ENCODE peak calls at places on chromosomes 2 and 18, in ten cellular contexts. S is stimulated activated CD8-positive, alpha-beta memory T cell treated with anti-CD3 and anti-CD28 coated beads, Interleukin-15, amount 100 ng/mL, for 1 hour; C is erythroblast; E is NT2/D1; X is T47D; M is effector memory CD4-positive, alpha-beta T cell; N is T-helper 1 cell; Z is WERI-Rb-1; D is NCI-H774; U is hepatocyte. O is an unnamed sample.

GRCh38 chr2:23563673-23564617 is 179.0 kb downstream of the KLHL29 start:
- DNase-seq in X (no peak), S (no peak), D (no peak), C (no peak), M (no peak), N (no peak), E (no peak), U (no peak), Z (no peak), O (no peak)

GRCh38 chr2:238947243-238947760 is 99.4 kb downstream of the TWIST2 start:
- DNase-seq in D (no peak), C (no peak), Z (no peak), X (no peak), E (no peak), M (no peak), N (no peak), S (no peak), U (no peak), O (no peak)

GRCh38 chr2:213627054-213627710 is 342.9 kb downstream of the SPAG16 start:
- DNase-seq in N (no peak), X (no peak), Z (no peak), M (no peak), E (no peak), S (no peak), C (no peak), D (no peak), U (peak), O (no peak)

GRCh38 chr2:165674780-165675179 is 119.3 kb downstream of the GALNT3 start:
- DNase-seq in Z (no peak), D (no peak), S (no peak), U (no peak), N (no peak), X (no peak), M (no peak), E (no peak), C (no peak), O (no peak)

GRCh38 chr2:165348441-165348840 is 109.2 kb downstream of the SCN2A start:
- DNase-seq in N (no peak), U (no peak), M (no peak), X (no peak), C (no peak), E (no peak), D (no peak), Z (no peak), S (no peak), O (no peak)

GRCh38 chr2:171625013-171625412 is 62.3 kb upstream of the DYNC1I2 start:
- DNase-seq in C (no peak), U (no peak), S (no peak), D (no peak), N (no peak), M (no peak), Z (no peak), E (no peak), X (no peak), O (no peak)

GRCh38 chr2:33081691-33082090 is 134.9 kb downstream of the LTBP1 start:
- DNase-seq in Z (no peak), E (no peak), U (no peak), S (no peak), X (no peak), N (no peak), C (no peak), M (no peak), D (no peak), O (no peak)

GRCh38 chr2:134145519-134145918 is 108.4 kb upstream of the MGAT5 start:
- DNase-seq in U (no peak), S (no peak), D (no peak), M (no peak), E (no peak), X (no peak), Z (no peak), N (no peak), C (no peak), O (no peak)

GRCh38 chr2:233063269-233063975 is 3.3 kb downstream of the INPP5D start:
- DNase-seq in D (no peak), S (no peak), N (no peak), Z (peak), C (peak), X (no peak), E (no peak), M (no peak), U (no peak), O (no peak)

GRCh38 chr2:128790541-128790944 is 471.9 kb upstream of the HS6ST1 start:
- DNase-seq in E (no peak), Z (no peak), M (no peak), X (no peak), S (no peak), U (no peak), N (no peak), D (no peak), C (no peak), O (no peak)

GRCh38 chr2:232893834-232894233 is 23.8 kb downstream of the SNORC start:
- DNase-seq in E (no peak), C (no peak), N (no peak), U (peak), D (no peak), S (no peak), X (no peak), M (no peak), Z (no peak), O (no peak)

GRCh38 chr2:74147729-74148456 is at the start of gene BOLA3:
- DNase-seq in S (peak), C (peak), U (peak), M (peak), E (peak), N (peak), Z (peak), D (peak), X (peak), O (peak)

GRCh38 chr2:200414367-200414766 is 95.5 kb downstream of the KCTD18 start:
- DNase-seq in U (no peak), D (no peak), E (no peak), X (no peak), S (no peak), C (no peak), Z (no peak), M (no peak), N (no peak), O (no peak)

GRCh38 chr18:60350975-60351374 is 21.6 kb downstream of the MC4R start:
- DNase-seq in X (no peak), Z (no peak), U (no peak), N (no peak), M (no peak), E (no peak), D (no peak), S (no peak), C (no peak), O (no peak)

GRCh38 chr18:64809801-64810200 is 660.9 kb upstream of the LINC00305 start:
- DNase-seq in D (no peak), Z (no peak), N (no peak), S (no peak), E (no peak), X (no peak), C (no peak), U (no peak), M (no peak), O (no peak)

GRCh38 chr2:161708350-161708974 is 84.2 kb downstream of the SLC4A10 start:
- DNase-seq in N (no peak), E (no peak), Z (no peak), D (no peak), X (no peak), S (no peak), U (no peak), M (no peak), C (no peak), O (no peak)

GRCh38 chr18:8607776-8608682 is 1.2 kb upstream of the RAB12 start:
- DNase-seq in Z (no peak), E (no peak), D (no peak), C (no peak), M (no peak), U (no peak), S (no peak), X (no peak), N (no peak), O (no peak)

GRCh38 chr2:106931742-106932335 is 45.9 kb upstream of the ST6GAL2 start:
- DNase-seq in N (no peak), C (no peak), S (no peak), E (no peak), Z (no peak), M (no peak), D (no peak), U (no peak), X (no peak), O (no peak)

GRCh38 chr2:3601561-3602271 is 6.8 kb downstream of the COLEC11 start:
- DNase-seq in C (no peak), X (no peak), S (no peak), E (no peak), U (no peak), Z (peak), N (no peak), M (no peak), D (no peak), O (no peak)